ENCODE peak calls at places on chromosomes 13 and 19, in four cellular contexts. A is stimulated activated CD8-positive, alpha-beta memory T cell treated with anti-CD3 and anti-CD28 coated beads, Interleukin-2, amount 100 ng/mL, for 48 hours; B is caudate nucleus; Q is dermis microvascular lymphatic vessel endothelial cell. I is an unnamed sample.
A peak's percentile ranks its signal among the peaks of the same experiment; 100 is the strongest.

GRCh38 chr13:73754727-73755292 is 379.4 kb downstream of the KLF12 start:
- DNase-seq in A (no peak), B (no peak), Q (peak; percentile 50), I (no peak)

GRCh38 chr13:111177081-111177711 is 62.1 kb downstream of the ARHGEF7 start:
- DNase-seq in A (no peak), B (no peak), Q (peak; percentile 86), I (no peak)

GRCh38 chr13:110044521-110045200 is 258.3 kb upstream of the IRS2 start:
- DNase-seq in A (no peak), B (no peak), Q (no peak), I (no peak)

GRCh38 chr19:51398096-51398704 is 7.8 kb upstream of the C19orf84 start:
- DNase-seq in A (no peak), B (no peak), Q (no peak), I (no peak)

GRCh38 chr13:78609464-78610205 is 6.3 kb upstream of the POU4F1 start:
- DNase-seq in A (no peak), B (no peak), Q (no peak), I (no peak)

GRCh38 chr13:34155931-34156607 is 338.1 kb downstream of the RFC3 start:
- DNase-seq in A (no peak), B (no peak), Q (no peak), I (no peak)

GRCh38 chr19:35931874-35932202 is 4.3 kb upstream of the LRFN3 start:
- DNase-seq in A (no peak), B (no peak), Q (no peak), I (no peak)

GRCh38 chr19:13861714-13862531 is 15.0 kb upstream of the NANOS3 start:
- DNase-seq in A (peak; percentile 88), B (peak; percentile 77), Q (peak; percentile 74), I (peak; percentile 96)

GRCh38 chr13:112583592-112584277 is 4.2 kb downstream of the TUBGCP3 start:
- DNase-seq in A (no peak), B (no peak), Q (no peak), I (no peak)

GRCh38 chr13:113137656-113138292 is 15.2 kb downstream of the F10 start:
- DNase-seq in A (no peak), B (no peak), Q (no peak), I (no peak)

GRCh38 chr19:55590621-55591020 is 8.7 kb downstream of the FIZ1 start:
- DNase-seq in A (no peak), B (no peak), Q (no peak), I (no peak)

GRCh38 chr13:43408274-43408673 is 378.5 kb downstream of the ENOX1 start:
- DNase-seq in A (no peak), B (no peak), Q (no peak), I (no peak)

GRCh38 chr19:46111376-46111775 is 13.1 kb downstream of the IGFL3 start:
- DNase-seq in A (no peak), B (no peak), Q (no peak), I (no peak)

GRCh38 chr19:32222594-32222993 is 122.8 kb upstream of the ZNF507 start:
- DNase-seq in A (no peak), B (no peak), Q (no peak), I (no peak)

GRCh38 chr19:51127032-51127431 is 2.3 kb downstream of the SIGLEC9 start:
- DNase-seq in A (no peak), B (no peak), Q (no peak), I (no peak)

GRCh38 chr19:6417713-6418561 is 6.7 kb downstream of the KHSRP start:
- DNase-seq in A (no peak), B (no peak), Q (no peak), I (no peak)

GRCh38 chr19:41351339-41352245 is 2.1 kb downstream of the TGFB1 start:
- DNase-seq in A (peak; percentile 74), B (no peak), Q (no peak), I (peak; percentile 91)

GRCh38 chr13:32376642-32377418 is 51.1 kb downstream of the N4BP2L1 start:
- DNase-seq in A (no peak), B (no peak), Q (no peak), I (no peak)

GRCh38 chr13:99018418-99019180 is 40.7 kb upstream of the DOCK9 start:
- DNase-seq in A (no peak), B (no peak), Q (no peak), I (no peak)

GRCh38 chr13:29539866-29540265 is 55.6 kb downstream of the SLC7A1 start:
- DNase-seq in A (no peak), B (no peak), Q (no peak), I (no peak)

GRCh38 chr19:34275705-34276104 is 21.4 kb downstream of the GARRE1 start:
- DNase-seq in A (no peak), B (no peak), Q (no peak), I (no peak)

GRCh38 chr19:49331616-49332055 is 3.6 kb upstream of the CD37 start:
- DNase-seq in A (peak; percentile 37), B (no peak), Q (no peak), I (peak; percentile 69)

GRCh38 chr13:40181203-40181845 is 485.1 kb downstream of the FOXO1 start:
- DNase-seq in A (no peak), B (no peak), Q (no peak), I (no peak)